ENCODE peak calls at places on chromosomes 3 and 15, in eight cellular contexts. D is NCI-H1436; X is AML-193; F is activated CD8-positive, alpha-beta memory T cell treated with anti-CD3 and anti-CD28 coated beads, Interleukin-2, amount 50 U/mL, for 48 hours; L is T-helper 9 cell; W is posterior vena cava; Z is IMR-90; G is HS-27A. E is an unnamed sample.

GRCh38 chr3:71862374-71863145 is 77.6 kb upstream of the PROK2 start:
- DNase-seq in X (no peak), G (no peak), W (no peak), D (no peak), Z (no peak), F (no peak), L (no peak), E (no peak)

GRCh38 chr3:23202203-23202920 is 765 bp upstream of the UBE2E2 start:
- DNase-seq in L (no peak), G (no peak), F (peak; percentile 75), D (no peak), Z (peak; percentile 5), W (no peak), X (no peak), E (no peak)

GRCh38 chr3:167798443-167798842 is 62.9 kb downstream of the SERPINI1 start:
- DNase-seq in X (no peak), L (no peak), D (no peak), Z (no peak), W (no peak), F (no peak), G (no peak), E (no peak)

GRCh38 chr15:42313463-42313862 is 40.2 kb upstream of the TMEM87A start:
- DNase-seq in L (no peak), G (no peak), X (no peak), F (no peak), Z (no peak), D (no peak), W (no peak), E (no peak)

GRCh38 chr15:77044228-77045042 is 26.5 kb downstream of the TSPAN3 start:
- DNase-seq in F (no peak), L (no peak), W (no peak), G (no peak), X (no peak), Z (no peak), D (no peak), E (no peak)

GRCh38 chr15:35210370-35210769 is 125.3 kb upstream of the NANOGP8 start:
- DNase-seq in D (no peak), Z (no peak), X (no peak), F (no peak), G (no peak), W (no peak), L (no peak), E (no peak)

GRCh38 chr3:133970916-133971315 is 58.8 kb downstream of the SLCO2A1 start:
- DNase-seq in W (peak; percentile 71), L (no peak), G (no peak), D (no peak), F (no peak), X (no peak), Z (no peak), E (no peak)

GRCh38 chr3:188925376-188925775 is 246.4 kb upstream of the TPRG1 start:
- DNase-seq in D (no peak), L (no peak), Z (no peak), G (no peak), F (no peak), X (no peak), W (no peak), E (no peak)

GRCh38 chr3:150217691-150218090 is 190.4 kb upstream of the TSC22D2 start:
- DNase-seq in D (no peak), F (no peak), G (no peak), Z (no peak), W (no peak), X (no peak), L (no peak), E (no peak)

GRCh38 chr3:27025718-27026117 is 343.5 kb downstream of the NEK10 start:
- DNase-seq in X (no peak), G (no peak), Z (no peak), W (no peak), D (no peak), F (no peak), L (no peak), E (no peak)

GRCh38 chr3:126666002-126666401 is 11.1 kb upstream of the TXNRD3 start:
- DNase-seq in Z (no peak), F (no peak), X (no peak), D (no peak), L (no peak), G (no peak), W (no peak), E (no peak)

E was measured in PC-9.